ENCODE peak calls at places on chromosome 6, in ten cellular contexts. P, A, C, N, W, V, Q, K, O and T are unnamed samples.

GRCh38 chr6:17492350-17492749 is 99.0 kb downstream of the CAP2 start:
- DNase-seq in N (peak), C (no peak), A (no peak), V (no peak), P (no peak), W (no peak), Q (no peak), K (no peak), O (no peak), T (no peak)

GRCh38 chr6:24667378-24667803 is 514 bp downstream of the ACOT13 start:
- DNase-seq in Q (peak), V (no peak), P (no peak), C (peak), A (peak), O (no peak), N (no peak), W (no peak), K (no peak), T (no peak)

GRCh38 chr6:111342913-111343312 is 140.1 kb downstream of the REV3L start:
- DNase-seq in P (no peak), W (no peak), O (no peak), A (no peak), K (no peak), N (peak), V (no peak), C (no peak), Q (no peak), T (no peak)

GRCh38 chr6:167795874-167796667 is 30.6 kb upstream of the AFDN start:
- DNase-seq in N (no peak), A (no peak), O (no peak), C (peak), W (no peak), K (peak), V (no peak), P (no peak), Q (no peak), T (no peak)

GRCh38 chr6:64294034-64294433 is 658.4 kb downstream of the PHF3 start:
- DNase-seq in K (no peak), N (peak), O (no peak), P (no peak), Q (no peak), A (no peak), C (peak), W (no peak), V (no peak), T (no peak)

GRCh38 chr6:157019115-157019628 is 242.0 kb downstream of the ARID1B start:
- DNase-seq in P (no peak), C (peak), K (no peak), A (peak), V (peak), N (no peak), O (no peak), W (no peak), Q (peak), T (no peak)

GRCh38 chr6:744954-745353 is 52.0 kb upstream of the EXOC2 start:
- DNase-seq in Q (no peak), N (no peak), C (no peak), P (no peak), O (no peak), V (no peak), W (no peak), A (no peak), K (no peak), T (no peak)

GRCh38 chr6:169047345-169047744 is 206.3 kb downstream of the THBS2 start:
- DNase-seq in N (no peak), Q (no peak), K (no peak), O (no peak), W (no peak), V (no peak), P (no peak), C (no peak), A (no peak), T (no peak)

GRCh38 chr6:87907521-87907920 is 140.1 kb upstream of the SPACA1 start:
- DNase-seq in O (no peak), A (peak), Q (no peak), W (no peak), K (no peak), C (peak), V (no peak), N (peak), P (no peak), T (no peak)

GRCh38 chr6:98942263-98942803 is 5.4 kb downstream of the FBXL4 start:
- DNase-seq in N (no peak), A (no peak), Q (no peak), V (no peak), O (no peak), K (peak), W (no peak), C (peak), P (no peak), T (no peak)